ENCODE peak calls at places on chromosomes 16 and 17, in ten cellular contexts. X is lower leg skin, U is OCI-LY7, S is colonic mucosa, F is thoracic aorta, A is HCT116, V is fibroblast of the aortic adventitia, G is MM.1S, O is tibial artery, Q is AG10803. R is an unnamed sample.

GRCh38 chr16:89365044-89365467 is 125.3 kb downstream of the ANKRD11 start:
- DNase-seq in A (no peak), U (no peak), V (peak), X (no peak), Q (peak), S (no peak), F (no peak), G (no peak), O (no peak), R (no peak)

GRCh38 chr17:16987830-16988601 is 16.1 kb upstream of the TNFRSF13B start:
- DNase-seq in F (no peak), U (peak), A (no peak), S (peak), X (peak), G (peak), Q (peak), O (peak), V (peak), R (peak)

GRCh38 chr16:1825864-1826690 is 548 bp downstream of the HAGH start:
- DNase-seq in S (peak), G (peak), X (peak), V (no peak), A (no peak), U (peak), Q (peak), O (peak), F (no peak), R (no peak)

GRCh38 chr17:53032861-53033271 is 789.9 kb upstream of the KIF2B start:
- DNase-seq in X (no peak), A (peak), F (no peak), G (peak), Q (no peak), V (no peak), O (no peak), U (peak), S (peak), R (no peak)

GRCh38 chr16:12800751-12801308 is 2.9 kb downstream of the CPPED1 start:
- DNase-seq in A (no peak), O (no peak), X (no peak), Q (no peak), U (no peak), G (no peak), F (no peak), V (no peak), S (no peak), R (no peak)

GRCh38 chr16:68197250-68197649 is 38.7 kb downstream of the ESRP2 start:
- DNase-seq in F (no peak), Q (peak), G (no peak), O (no peak), X (no peak), U (no peak), V (no peak), A (no peak), S (no peak), R (no peak)

GRCh38 chr17:3298260-3298659 is at the start of gene OR3A1:
- DNase-seq in V (no peak), O (no peak), A (no peak), G (no peak), U (no peak), Q (no peak), F (no peak), X (no peak), S (no peak), R (no peak)

GRCh38 chr17:73431401-73432205 is 119.8 kb upstream of the CDC42EP4 start:
- DNase-seq in A (no peak), G (no peak), X (no peak), V (no peak), S (no peak), O (no peak), U (no peak), F (no peak), Q (no peak), R (no peak)

GRCh38 chr17:64148699-64149098 is 18.8 kb upstream of the ERN1 start:
- DNase-seq in U (peak), V (no peak), A (no peak), F (no peak), X (peak), G (no peak), O (no peak), Q (peak), S (no peak), R (no peak)

GRCh38 chr17:57444632-57445031 is 188.3 kb downstream of the MSI2 start:
- DNase-seq in G (no peak), O (no peak), Q (no peak), V (no peak), A (no peak), U (peak), X (no peak), S (no peak), F (no peak), R (no peak)

GRCh38 chr17:29612094-29612403 is 10.7 kb downstream of the CORO6 start:
- DNase-seq in O (peak), S (no peak), G (no peak), V (no peak), X (no peak), A (no peak), F (no peak), U (no peak), Q (no peak), R (no peak)

GRCh38 chr17:32529604-32530003 is 42.8 kb downstream of the CDK5R1 start:
- DNase-seq in O (no peak), X (no peak), S (no peak), U (no peak), Q (no peak), V (no peak), A (no peak), G (no peak), F (no peak), R (no peak)

GRCh38 chr17:63382826-63383225 is 63.3 kb downstream of the CYB561 start:
- DNase-seq in U (no peak), A (no peak), F (no peak), Q (peak), S (no peak), O (no peak), X (no peak), G (no peak), V (peak), R (no peak)

GRCh38 chr16:21645261-21645721 is 7.1 kb downstream of the IGSF6 start:
- DNase-seq in V (peak), S (no peak), O (no peak), Q (peak), X (no peak), U (peak), A (no peak), G (peak), F (no peak), R (peak)

GRCh38 chr17:66889480-66890230 is 54.7 kb downstream of the CACNG5 start:
- DNase-seq in V (no peak), F (no peak), Q (no peak), X (no peak), O (no peak), U (no peak), G (no peak), A (no peak), S (no peak), R (no peak)

GRCh38 chr16:90002759-90003158 is 16.5 kb downstream of the DBNDD1 start:
- DNase-seq in O (no peak), S (no peak), X (no peak), A (no peak), F (no peak), U (no peak), V (no peak), G (no peak), Q (no peak), R (no peak)

GRCh38 chr17:57869599-57870282 is 19.9 kb upstream of the MRPS23 start:
- DNase-seq in U (no peak), V (peak), Q (peak), O (no peak), S (no peak), X (no peak), A (no peak), F (no peak), G (no peak), R (no peak)

GRCh38 chr17:79944821-79945391 is 90.8 kb downstream of the TBC1D16 start:
- DNase-seq in S (peak), O (peak), V (no peak), F (no peak), U (no peak), A (no peak), Q (no peak), G (no peak), X (peak), R (no peak)

GRCh38 chr16:54204756-54205155 is 81.8 kb downstream of the IRX3 start:
- DNase-seq in F (no peak), S (no peak), V (no peak), U (no peak), O (no peak), Q (no peak), G (no peak), X (peak), A (no peak), R (no peak)

GRCh38 chr17:56141046-56141839 is 12.0 kb upstream of the ANKFN1 start:
- DNase-seq in A (no peak), X (no peak), U (no peak), G (no peak), Q (peak), V (peak), F (no peak), S (no peak), O (no peak), R (no peak)

GRCh38 chr17:73641779-73642580 is 2.3 kb downstream of the SDK2 start:
- DNase-seq in O (no peak), U (peak), F (no peak), V (no peak), X (no peak), S (no peak), G (no peak), A (no peak), Q (no peak), R (no peak)

GRCh38 chr17:37576281-37576680 is 32.9 kb downstream of the SYNRG start:
- DNase-seq in G (no peak), F (no peak), X (no peak), U (no peak), V (no peak), A (no peak), O (no peak), Q (no peak), S (no peak), R (no peak)

GRCh38 chr17:62778990-62779681 is 29.0 kb downstream of the MARCHF10 start:
- DNase-seq in X (peak), S (no peak), F (no peak), V (peak), A (peak), O (no peak), Q (peak), U (no peak), G (no peak), R (no peak)

GRCh38 chr16:30582611-30583340 is 2.7 kb downstream of the ZNF785 start:
- DNase-seq in O (no peak), A (no peak), X (no peak), Q (no peak), U (no peak), V (no peak), S (no peak), F (no peak), G (no peak), R (no peak)

GRCh38 chr16:53018834-53019416 is 33.8 kb downstream of the CHD9NB start:
- DNase-seq in X (no peak), G (no peak), S (no peak), F (no peak), O (no peak), A (no peak), Q (no peak), U (no peak), V (no peak), R (no peak)

GRCh38 chr17:75228305-75228704 is 22.8 kb downstream of the NUP85 start:
- DNase-seq in O (no peak), Q (no peak), F (no peak), U (no peak), G (no peak), X (no peak), A (no peak), V (peak), S (no peak), R (no peak)

GRCh38 chr16:19913306-19913717 is 28.7 kb upstream of the GPRC5B start:
- DNase-seq in F (no peak), V (no peak), S (no peak), A (no peak), G (no peak), Q (no peak), X (no peak), U (no peak), O (no peak), R (no peak)

GRCh38 chr16:17377360-17378324 is 93.1 kb downstream of the XYLT1 start:
- DNase-seq in V (peak), F (no peak), U (peak), O (no peak), A (no peak), Q (peak), X (no peak), S (no peak), G (peak), R (peak)

GRCh38 chr17:41140360-41141132 is at the start of gene KRTAP4-6:
- DNase-seq in S (no peak), F (no peak), G (no peak), A (no peak), Q (peak), O (no peak), U (no peak), X (no peak), V (peak), R (no peak)

GRCh38 chr17:16948587-16949376 is 23.1 kb downstream of the TNFRSF13B start:
- DNase-seq in Q (no peak), A (no peak), G (no peak), S (no peak), X (peak), U (no peak), O (no peak), V (no peak), F (no peak), R (no peak)

GRCh38 chr17:83174859-83175550 is 95.6 kb downstream of the METRNL start:
- DNase-seq in U (peak), X (peak), O (no peak), V (no peak), A (no peak), S (peak), Q (peak), F (no peak), G (no peak), R (no peak)

GRCh38 chr17:5661486-5662125 is 77.3 kb upstream of the NLRP1 start:
- DNase-seq in G (no peak), S (no peak), Q (no peak), X (peak), V (no peak), A (no peak), O (peak), F (no peak), U (no peak), R (no peak)
- TF ChIP-seq CTCF in G (no peak), S (no peak), Q (no peak), X (no peak), V (no peak), A (no peak), O (no peak), F (no peak), U (no peak), R (no peak)

GRCh38 chr17:77473615-77474226 is 333.0 kb downstream of the SEC14L1 start:
- DNase-seq in Q (no peak), V (no peak), A (peak), S (no peak), U (no peak), G (peak), O (no peak), X (no peak), F (no peak), R (no peak)

GRCh38 chr17:77470800-77471733 is 330.3 kb downstream of the SEC14L1 start:
- DNase-seq in F (no peak), S (no peak), U (no peak), G (peak), O (no peak), V (peak), X (no peak), A (peak), Q (no peak), R (no peak)

GRCh38 chr17:77471984-77472836 is 331.4 kb downstream of the SEC14L1 start:
- DNase-seq in G (peak), Q (peak), F (no peak), A (no peak), X (no peak), S (no peak), O (no peak), U (peak), V (peak), R (no peak)

GRCh38 chr17:77474292-77474988 is 333.7 kb downstream of the SEC14L1 start:
- DNase-seq in F (no peak), V (peak), G (peak), X (no peak), S (no peak), A (no peak), O (no peak), U (no peak), Q (peak), R (no peak)

DNA sequence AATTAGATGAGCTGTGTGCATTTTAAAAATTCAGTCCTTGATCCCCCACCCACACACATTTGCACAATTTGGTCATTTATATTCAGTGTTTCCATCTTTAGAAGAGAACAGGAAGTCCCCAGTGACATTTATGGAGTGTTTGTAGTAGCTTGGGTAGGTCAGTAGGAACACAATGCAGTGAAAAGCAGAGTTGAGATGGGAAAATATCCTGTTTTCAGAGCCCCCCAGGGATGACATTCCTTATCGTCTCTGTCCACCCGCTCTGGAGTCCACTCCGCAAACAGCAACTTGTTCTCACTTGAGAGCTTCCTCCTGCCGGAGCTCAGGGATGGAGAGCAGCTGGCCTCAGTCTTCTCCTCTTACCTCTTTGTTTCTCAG is 332.1 kb downstream of the SEC14L1 start:
- DNase-seq in U (no peak), F (no peak), V (no peak), S (no peak), X (no peak), G (peak), Q (no peak), O (no peak), A (no peak), R (no peak)
- H3K4me3 ChIP-seq in U (peak), F (no peak), V (no peak), S (no peak), X (no peak), G (no peak), Q (no peak), O (no peak), A (no peak), R (peak)

DNA sequence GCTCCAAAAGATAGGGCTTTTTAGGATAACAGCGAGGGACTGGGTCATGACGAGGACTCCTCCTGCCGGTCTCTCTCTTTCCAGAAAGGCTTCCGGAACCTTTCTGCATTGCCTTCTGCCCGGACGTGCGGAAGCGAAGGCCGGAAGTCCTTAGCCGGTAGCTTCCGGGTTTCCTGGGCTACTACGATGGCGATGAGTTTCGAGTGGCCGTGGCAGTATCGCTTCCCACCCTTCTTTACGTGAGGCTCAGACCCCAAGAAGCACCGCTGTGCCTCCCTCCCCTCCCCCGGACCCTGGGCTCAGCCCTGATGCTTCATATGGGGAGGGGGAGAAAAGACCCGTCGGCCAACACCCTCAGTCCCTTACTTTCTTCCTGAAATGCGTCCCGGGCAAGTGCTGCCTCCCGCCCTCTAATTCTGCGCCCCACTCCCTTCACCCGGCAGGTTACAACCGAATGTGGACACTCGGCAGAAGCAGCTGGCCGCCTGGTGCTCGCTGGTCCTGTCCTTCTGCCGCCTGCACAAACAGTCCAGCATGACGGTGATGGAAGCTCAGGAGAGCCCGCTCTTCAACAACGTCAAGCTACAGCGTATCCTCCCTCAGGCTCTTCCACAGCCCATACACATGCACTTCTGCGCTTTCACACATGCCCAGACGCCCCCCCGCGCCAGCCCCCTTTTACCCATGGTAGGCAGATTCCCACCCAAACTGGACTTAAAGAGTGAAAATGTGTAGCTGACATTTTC is at the start of gene VPS25:
- DNase-seq in Q (peak), A (peak), U (peak), O (peak), V (peak), S (peak), F (no peak), X (peak), G (peak), R (peak)
- TF ChIP-seq CTCF in Q (peak), A (peak), U (no peak), O (no peak), V (peak), S (no peak), F (no peak), X (no peak), G (no peak), R (no peak)

DNA sequence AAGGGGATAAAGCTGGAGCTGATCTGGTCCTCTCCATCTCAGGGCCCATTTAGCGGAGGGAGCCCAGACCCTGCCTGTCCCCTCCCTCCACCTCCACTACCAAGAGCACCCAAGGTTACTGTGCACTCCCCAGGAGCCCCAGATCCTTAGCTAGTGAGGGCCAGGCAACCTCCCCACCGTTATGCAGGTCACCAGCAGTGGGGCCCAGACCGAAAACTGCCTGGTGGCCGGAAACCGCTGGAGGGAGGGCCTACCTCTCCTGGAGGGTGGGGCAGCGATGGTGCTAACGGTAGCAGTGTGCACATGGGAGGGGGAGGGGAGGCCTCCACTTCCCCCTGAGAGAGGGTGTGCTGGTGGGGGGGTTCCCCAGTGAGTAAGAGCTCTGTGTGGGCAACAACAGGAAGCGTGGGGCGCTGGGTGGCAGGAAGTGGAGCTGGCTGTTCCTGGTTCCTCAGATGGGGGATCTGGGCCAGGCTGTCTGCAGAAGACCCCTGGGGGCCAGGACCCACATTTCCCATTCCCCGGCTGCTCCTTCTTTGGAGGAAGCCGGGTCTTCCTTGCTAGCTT is 4.4 kb downstream of the FMNL1 start:
- DNase-seq in S (peak), G (peak), F (peak), Q (no peak), U (peak), O (peak), X (peak), V (no peak), A (no peak), R (peak)
- H3K4me3 ChIP-seq in S (peak), G (peak), F (peak), Q (no peak), U (peak), O (no peak), X (no peak), V (no peak), A (no peak), R (peak)

DNA sequence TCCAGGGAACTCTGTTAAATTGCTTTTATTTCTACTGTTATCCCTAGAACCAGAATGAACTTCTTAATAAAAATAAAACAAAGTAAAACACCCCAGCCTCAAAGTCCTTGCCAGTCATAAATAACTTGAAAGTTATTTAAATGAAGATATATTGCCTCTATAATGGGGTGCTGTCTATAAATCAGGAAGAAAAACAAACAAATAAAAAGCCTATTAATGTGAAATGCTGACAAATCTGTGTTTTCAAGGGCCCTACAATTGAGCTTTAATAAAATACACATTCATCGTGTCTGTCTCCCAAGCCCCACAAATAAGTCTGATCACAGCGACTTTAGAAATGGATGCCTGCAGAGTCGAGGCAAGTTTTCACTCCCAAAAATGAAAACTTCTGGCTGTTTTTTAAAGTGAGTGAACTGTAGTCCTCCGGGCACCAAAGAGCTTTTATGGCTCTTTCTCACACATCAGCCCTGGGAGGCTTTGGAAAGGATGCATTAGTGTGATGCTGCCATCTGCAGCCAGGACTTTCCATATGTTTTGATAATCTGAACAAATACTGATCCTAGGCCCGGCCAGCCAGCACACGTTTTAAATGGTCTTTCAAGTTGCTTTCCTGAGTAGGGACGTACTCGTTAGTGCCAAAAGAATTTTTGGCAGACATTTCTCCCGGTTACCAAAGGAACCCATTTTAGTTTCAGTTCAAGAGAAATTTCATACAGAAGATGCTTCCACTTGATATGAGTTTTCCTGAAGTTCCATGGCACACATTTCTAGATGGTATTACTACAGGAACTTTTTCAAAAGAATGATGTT is 16.3 kb downstream of the NACA2 start:
- DNase-seq in X (no peak), V (peak), S (peak), U (peak), Q (peak), O (no peak), A (peak), G (no peak), F (no peak), R (no peak)
- TF ChIP-seq CTCF in X (no peak), V (peak), S (no peak), U (peak), Q (peak), O (no peak), A (peak), G (peak), F (no peak), R (no peak)

R was measured in GM12864.